ENCODE peak calls at places on chromosomes 2 and 18, in ten cellular contexts. F is GM23248; M is heart left ventricle; X is NT2/D1; T is right lobe of liver; P is CD8-positive, alpha-beta memory T cell; J is MG63; L is lower lobe of right lung; B is WERI-Rb-1; E is adipocyte. G is an unnamed sample.
A peak's percentile ranks its signal among the peaks of the same experiment; 100 is the strongest.

GRCh38 chr2:134139615-134140014 is 114.3 kb upstream of the MGAT5 start:
- DNase-seq in F (no peak), M (peak; percentile 87), T (no peak), B (no peak), L (no peak), J (no peak), P (no peak), E (no peak), X (no peak), G (no peak)

GRCh38 chr2:27715318-27716165 is 51.9 kb downstream of the SLC4A1AP start:
- DNase-seq in L (no peak), X (no peak), F (peak; percentile 85), E (peak; percentile 78), M (peak; percentile 90), P (peak; percentile 37), J (peak; percentile 63), T (no peak), B (peak; percentile 38), G (no peak)

GRCh38 chr18:46019956-46020355 is 52.1 kb downstream of the PSTPIP2 start:
- DNase-seq in F (no peak), M (no peak), T (no peak), X (no peak), J (no peak), B (no peak), P (no peak), L (no peak), E (peak; percentile 33), G (no peak)

GRCh38 chr2:236682651-236683422 is 113.2 kb downstream of the ACKR3 start:
- DNase-seq in X (no peak), F (peak; percentile 32), L (no peak), T (no peak), B (no peak), E (no peak), M (peak; percentile 38), P (no peak), J (peak; percentile 22), G (no peak)

GRCh38 chr2:209358992-209359391 is 64.9 kb upstream of the MAP2 start:
- DNase-seq in P (no peak), T (no peak), M (no peak), B (no peak), X (no peak), L (no peak), F (no peak), E (no peak), J (no peak), G (no peak)

GRCh38 chr18:45197526-45197970 is 417.7 kb upstream of the SLC14A2 start:
- DNase-seq in F (peak; percentile 24), J (no peak), X (no peak), L (no peak), M (no peak), B (no peak), T (no peak), E (no peak), P (no peak), G (no peak)

GRCh38 chr2:39710807-39711206 is 45.1 kb downstream of the TMEM178A start:
- DNase-seq in M (no peak), X (no peak), P (no peak), J (no peak), F (no peak), E (no peak), T (no peak), B (no peak), L (no peak), G (no peak)

GRCh38 chr18:48800479-48800876 is 150.3 kb downstream of the SMAD7 start:
- DNase-seq in P (no peak), M (peak; percentile 6), J (no peak), X (no peak), F (no peak), B (peak; percentile 4), T (peak; percentile 35), L (peak; percentile 22), E (no peak), G (no peak)

GRCh38 chr2:1607971-1608688 is 136.2 kb downstream of the PXDN start:
- DNase-seq in T (no peak), J (no peak), E (no peak), B (no peak), L (no peak), F (peak; percentile 77), M (no peak), P (no peak), X (no peak), G (no peak)

GRCh38 chr2:53087282-53087882 is 680.2 kb upstream of the CHAC2 start:
- DNase-seq in E (peak; percentile 68), J (no peak), X (no peak), B (no peak), L (no peak), T (no peak), F (peak; percentile 69), M (no peak), P (no peak), G (no peak)

GRCh38 chr2:40364143-40364903 is 87.6 kb downstream of the SLC8A1 start:
- DNase-seq in X (no peak), J (no peak), P (no peak), M (no peak), B (no peak), F (peak; percentile 48), T (no peak), E (peak; percentile 72), L (no peak), G (no peak)

GRCh38 chr2:101362316-101362715 is 25.0 kb downstream of the CREG2 start:
- DNase-seq in X (no peak), E (no peak), L (no peak), F (no peak), P (no peak), J (no peak), T (no peak), B (no peak), M (no peak), G (no peak)

GRCh38 chr2:18057657-18058056 is 179.2 kb downstream of the KCNS3 start:
- DNase-seq in M (no peak), L (no peak), E (no peak), T (no peak), X (no peak), J (no peak), B (no peak), P (no peak), F (no peak), G (no peak)

GRCh38 chr2:18049325-18049724 is 170.9 kb downstream of the KCNS3 start:
- DNase-seq in M (no peak), P (no peak), F (no peak), L (no peak), B (no peak), J (no peak), X (no peak), E (no peak), T (no peak), G (no peak)

GRCh38 chr2:18050001-18050400 is 171.5 kb downstream of the KCNS3 start:
- DNase-seq in E (no peak), M (no peak), P (no peak), F (no peak), L (no peak), X (no peak), T (no peak), B (no peak), J (no peak), G (no peak)

GRCh38 chr2:18055290-18055689 is 176.8 kb downstream of the KCNS3 start:
- DNase-seq in F (no peak), X (no peak), M (no peak), J (no peak), L (no peak), T (no peak), P (no peak), E (no peak), B (no peak), G (no peak)
- H3K9me3 ChIP-seq in F (no peaks in the 10 kb centered on the region), X (no peaks in the 10 kb centered on the region), M (no peaks in the 10 kb centered on the region), J (no peaks in the 10 kb centered on the region), L (no peaks in the 10 kb centered on the region), T (no peaks in the 10 kb centered on the region), P (no peaks in the 10 kb centered on the region), E (no peaks in the 10 kb centered on the region), B (no peaks in the 10 kb centered on the region), G (no peaks in the 10 kb centered on the region)

GRCh38 chr18:10228380-10228779 is 226.1 kb upstream of the APCDD1 start:
- DNase-seq in P (no peak), L (no peak), J (no peak), M (no peak), X (no peak), F (no peak), T (no peak), E (no peak), B (peak; percentile 74), G (no peak)
- H3K9me3 ChIP-seq in P (no peaks in the 10 kb centered on the region), L (peaks cover 13% of the 10 kb centered on the region), J (peaks cover 41% of the 10 kb centered on the region), M (peaks cover 22% of the 10 kb centered on the region), X (peaks cover 23% of the 10 kb centered on the region), F (no peaks in the 10 kb centered on the region), T (no peaks in the 10 kb centered on the region), E (peaks cover 24% of the 10 kb centered on the region), B (no peaks in the 10 kb centered on the region), G (no peaks in the 10 kb centered on the region)

GRCh38 chr2:116442418-116442817 is 1372.1 kb upstream of the DDX18 start:
- DNase-seq in X (no peak), B (no peak), T (no peak), E (no peak), L (no peak), M (no peak), J (no peak), F (no peak), P (no peak), G (no peak)

GRCh38 chr2:116440104-116440653 is 1374.3 kb upstream of the DDX18 start:
- DNase-seq in X (no peak), E (no peak), P (no peak), J (no peak), F (no peak), L (no peak), T (no peak), B (no peak), M (no peak), G (no peak)

GRCh38 chr2:116444256-116444872 is 1370.1 kb upstream of the DDX18 start:
- DNase-seq in X (no peak), J (no peak), P (no peak), T (no peak), E (no peak), L (no peak), F (no peak), M (no peak), B (no peak), G (no peak)
- H3K9me3 ChIP-seq in X (peaks cover 14% of the 10 kb centered on the region), J (peaks cover 2% of the 10 kb centered on the region), P (no peaks in the 10 kb centered on the region), T (no peaks in the 10 kb centered on the region), E (peaks cover 3% of the 10 kb centered on the region), L (no peaks in the 10 kb centered on the region), F (no peaks in the 10 kb centered on the region), M (peaks cover 23% of the 10 kb centered on the region), B (no peaks in the 10 kb centered on the region), G (no peaks in the 10 kb centered on the region)

GRCh38 chr18:35253655-35254287 is 12.9 kb downstream of the ZNF397 start:
- DNase-seq in P (no peak), F (no peak), J (no peak), T (no peak), L (no peak), E (no peak), M (no peak), X (no peak), B (no peak), G (no peak)
- H3K9me3 ChIP-seq in P (peaks cover 7% of the 10 kb centered on the region), F (peaks cover 15% of the 10 kb centered on the region), J (peaks cover 7% of the 10 kb centered on the region), T (peaks cover 17% of the 10 kb centered on the region), L (peaks cover 20% of the 10 kb centered on the region), E (peaks cover 66% of the 10 kb centered on the region), M (peaks cover 16% of the 10 kb centered on the region), X (peaks cover 37% of the 10 kb centered on the region), B (peaks cover 6% of the 10 kb centered on the region), G (peaks cover 4% of the 10 kb centered on the region)

DNA sequence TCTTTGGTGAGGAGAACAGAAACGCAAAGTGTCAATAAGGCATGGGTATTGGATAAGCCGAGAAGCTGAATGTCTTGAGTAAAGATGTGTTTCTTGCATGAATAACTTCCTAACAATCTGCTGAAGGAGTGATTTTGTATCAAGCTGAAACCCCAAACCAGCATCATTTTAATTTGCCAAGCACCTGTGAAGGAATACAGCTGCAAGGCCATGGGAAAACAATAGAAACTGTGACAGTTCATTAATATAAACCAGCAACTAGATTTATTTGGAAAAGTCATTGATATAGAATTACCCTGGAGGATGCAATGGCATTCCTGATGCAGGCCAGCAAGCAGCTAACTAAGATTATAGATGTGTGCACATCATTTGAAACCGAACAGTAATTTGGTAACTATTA is 155.7 kb upstream of the TCF4 start:
- DNase-seq in M (no peak), X (no peak), P (no peak), J (no peak), E (no peak), F (no peak), T (no peak), L (no peak), B (no peak), G (no peak)
- H3K9me3 ChIP-seq in M (no peaks in the 10 kb centered on the region), X (no peaks in the 10 kb centered on the region), P (no peaks in the 10 kb centered on the region), J (no peaks in the 10 kb centered on the region), E (no peaks in the 10 kb centered on the region), F (no peaks in the 10 kb centered on the region), T (no peaks in the 10 kb centered on the region), L (no peaks in the 10 kb centered on the region), B (no peaks in the 10 kb centered on the region), G (no peaks in the 10 kb centered on the region)